ENCODE peak calls at places on chromosome 7, in ten cellular contexts. L is mammary epithelial cell, T is neural progenitor cell, R is fibroblast of lung, E is lower lobe of right lung, F is heart left ventricle, J is cardiac muscle cell, O is PC-3, K is lung, W is Panc1. S is an unnamed sample. For H3K4me1, the result is how much of the 10 kb centered on the place peaks cover.

GRCh38 chr7:77727936-77728701 is 31.9 kb downstream of the RSBN1L start:
- DNase-seq in L (no peak), T (peak), R (peak), E (no peak), F (no peak), J (peak), O (no peak), K (no peak), W (no peak), S (peak)

GRCh38 chr7:138282997-138283396 is 177.1 kb upstream of the TRIM24 start:
- DNase-seq in L (no peak), T (no peak), R (peak), E (no peak), F (no peak), J (peak), O (no peak), K (no peak), W (no peak), S (no peak)

GRCh38 chr7:6443372-6443941 is 4.3 kb downstream of the DAGLB start:
- DNase-seq in L (peak), T (no peak), R (peak), E (peak), F (no peak), J (peak), O (peak), K (no peak), W (peak), S (peak)

GRCh38 chr7:26616235-26616634 is 248.2 kb downstream of the SKAP2 start:
- DNase-seq in L (peak), T (no peak), R (no peak), E (no peak), F (no peak), J (no peak), O (peak), K (no peak), W (no peak), S (peak)

GRCh38 chr7:41319601-41320000 is 383.3 kb downstream of the INHBA start:
- DNase-seq in L (no peak), T (no peak), R (no peak), E (no peak), F (no peak), J (no peak), O (no peak), K (no peak), W (no peak), S (no peak)

GRCh38 chr7:27101906-27102577 is 441 bp downstream of the HOXA2 start:
- DNase-seq in L (no peak), T (peak), R (peak), E (no peak), F (no peak), J (no peak), O (no peak), K (no peak), W (no peak), S (no peak)

GRCh38 chr7:80609732-80610131 is 28.7 kb upstream of the CD36 start:
- DNase-seq in L (no peak), T (no peak), R (no peak), E (no peak), F (no peak), J (no peak), O (no peak), K (no peak), W (no peak), S (no peak)

GRCh38 chr7:127252736-127253288 is at the start of gene GRM8:
- DNase-seq in L (peak), T (peak), R (peak), E (peak), F (peak), J (peak), O (peak), K (no peak), W (no peak), S (peak)

GRCh38 chr7:85776691-85777363 is 590.0 kb upstream of the SEMA3D start:
- DNase-seq in L (no peak), T (no peak), R (peak), E (no peak), F (no peak), J (no peak), O (no peak), K (no peak), W (no peak), S (no peak)

GRCh38 chr7:102236592-102237287 is 49.9 kb upstream of the SH2B2 start:
- DNase-seq in L (peak), T (peak), R (peak), E (no peak), F (peak), J (peak), O (peak), K (peak), W (peak), S (peak)

GRCh38 chr7:139950881-139951525 is 111.7 kb downstream of the PARP12 start:
- DNase-seq in L (no peak), T (no peak), R (no peak), E (no peak), F (no peak), J (no peak), O (peak), K (no peak), W (no peak), S (no peak)

GRCh38 chr7:142470336-142470830 is 212.5 kb upstream of the PRSS58 start:
- DNase-seq in L (no peak), T (no peak), R (no peak), E (no peak), F (no peak), J (no peak), O (no peak), K (no peak), W (no peak), S (no peak)

GRCh38 chr7:128178611-128179010 is 62.5 kb upstream of the LEP start:
- DNase-seq in L (no peak), T (no peak), R (no peak), E (no peak), F (no peak), J (no peak), O (no peak), K (no peak), W (no peak), S (no peak)

GRCh38 chr7:9502269-9502668 is 1068.9 kb downstream of the NXPH1 start:
- DNase-seq in L (no peak), T (no peak), R (no peak), E (no peak), F (no peak), J (no peak), O (no peak), K (no peak), W (no peak), S (no peak)

GRCh38 chr7:80249619-80250305 is 115.1 kb downstream of the GNAI1 start:
- DNase-seq in L (no peak), T (no peak), R (peak), E (no peak), F (no peak), J (no peak), O (no peak), K (no peak), W (no peak), S (no peak)

GRCh38 chr7:142338633-142339501 is 81.0 kb upstream of the PRSS58 start:
- DNase-seq in L (no peak), T (peak), R (no peak), E (no peak), F (no peak), J (peak), O (peak), K (no peak), W (no peak), S (no peak)

DNA sequence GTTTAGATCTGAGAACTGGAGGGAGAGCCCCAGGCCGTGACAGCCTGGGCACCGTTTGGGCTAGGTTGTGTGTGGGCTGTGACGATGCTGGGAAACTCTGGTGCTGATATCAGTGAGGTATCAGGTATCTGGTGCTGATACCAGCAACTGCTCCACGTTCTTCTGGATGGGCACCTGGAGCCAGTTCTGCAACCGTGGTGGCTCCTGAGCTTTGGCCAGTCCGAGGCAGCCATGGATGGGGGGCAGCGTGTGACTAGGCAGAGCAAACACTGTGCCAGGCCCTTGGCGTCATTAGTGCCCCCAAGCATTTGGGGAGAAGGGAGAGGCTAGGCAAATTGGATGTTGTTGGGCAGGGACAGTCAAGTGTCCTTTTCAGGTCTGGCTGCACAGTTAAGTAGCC is 57.9 kb downstream of the ZNF467 start:
- DNase-seq in L (no peak), T (no peak), R (no peak), E (peak), F (no peak), J (no peak), O (no peak), K (peak), W (no peak), S (no peak)
- H3K27ac ChIP-seq in L (peak), T (no peak), R (no peak), E (peak), F (peak), J (no peak), O (no peak), K (peak), W (peak), S (peak)

GRCh38 chr7:108308276-108308675 is 148.0 kb downstream of the NRCAM start:
- DNase-seq in L (peak), T (no peak), R (peak), E (no peak), F (no peak), J (peak), O (no peak), K (no peak), W (no peak), S (no peak)
- H3K4me1 ChIP-seq in L (half or more), T (under half), R (under half), E (under half), F (under half), J (under half), O (under half), K (under half), W (under half), S (half or more)

GRCh38 chr7:104530243-104530642 is 201.8 kb downstream of the LHFPL3 start:
- DNase-seq in L (no peak), T (no peak), R (no peak), E (no peak), F (no peak), J (no peak), O (no peak), K (no peak), W (no peak), S (no peak)
- TF ChIP-seq CTCF in L (no peak), T (no peak), R (no peak), E (no peak), F (no peak), J (no peak), O (no peak), K (no peak), W (no peak), S (no peak)

GRCh38 chr7:1889091-1889490 is 219.0 kb downstream of the ELFN1 start:
- DNase-seq in L (no peak), T (no peak), R (no peak), E (no peak), F (no peak), J (no peak), O (no peak), K (no peak), W (no peak), S (no peak)
- H3K27ac ChIP-seq in L (no peak), T (no peak), R (no peak), E (no peak), F (no peak), J (no peak), O (no peak), K (no peak), W (no peak), S (no peak)

GRCh38 chr7:364536-364935 is 74.6 kb downstream of the FOXL3 start:
- DNase-seq in L (no peak), T (no peak), R (no peak), E (peak), F (no peak), J (no peak), O (no peak), K (no peak), W (no peak), S (no peak)

GRCh38 chr7:362416-363096 is 72.6 kb downstream of the FOXL3 start:
- DNase-seq in L (no peak), T (no peak), R (no peak), E (peak), F (no peak), J (peak), O (peak), K (no peak), W (no peak), S (no peak)

GRCh38 chr7:365593-365992 is 75.6 kb downstream of the FOXL3 start:
- DNase-seq in L (no peak), T (no peak), R (no peak), E (peak), F (no peak), J (no peak), O (no peak), K (no peak), W (no peak), S (no peak)

GRCh38 chr7:361680-362415 is 71.9 kb downstream of the FOXL3 start:
- DNase-seq in L (no peak), T (no peak), R (no peak), E (peak), F (no peak), J (no peak), O (no peak), K (no peak), W (no peak), S (no peak)

GRCh38 chr7:363626-364025 is 73.7 kb downstream of the FOXL3 start:
- DNase-seq in L (no peak), T (no peak), R (no peak), E (peak), F (no peak), J (no peak), O (no peak), K (no peak), W (no peak), S (no peak)
- H3K4me1 ChIP-seq in L (under half), T (under half), R (under half), E (under half), F (under half), J (under half), O (under half), K (under half), W (under half), S (under half)

DNA sequence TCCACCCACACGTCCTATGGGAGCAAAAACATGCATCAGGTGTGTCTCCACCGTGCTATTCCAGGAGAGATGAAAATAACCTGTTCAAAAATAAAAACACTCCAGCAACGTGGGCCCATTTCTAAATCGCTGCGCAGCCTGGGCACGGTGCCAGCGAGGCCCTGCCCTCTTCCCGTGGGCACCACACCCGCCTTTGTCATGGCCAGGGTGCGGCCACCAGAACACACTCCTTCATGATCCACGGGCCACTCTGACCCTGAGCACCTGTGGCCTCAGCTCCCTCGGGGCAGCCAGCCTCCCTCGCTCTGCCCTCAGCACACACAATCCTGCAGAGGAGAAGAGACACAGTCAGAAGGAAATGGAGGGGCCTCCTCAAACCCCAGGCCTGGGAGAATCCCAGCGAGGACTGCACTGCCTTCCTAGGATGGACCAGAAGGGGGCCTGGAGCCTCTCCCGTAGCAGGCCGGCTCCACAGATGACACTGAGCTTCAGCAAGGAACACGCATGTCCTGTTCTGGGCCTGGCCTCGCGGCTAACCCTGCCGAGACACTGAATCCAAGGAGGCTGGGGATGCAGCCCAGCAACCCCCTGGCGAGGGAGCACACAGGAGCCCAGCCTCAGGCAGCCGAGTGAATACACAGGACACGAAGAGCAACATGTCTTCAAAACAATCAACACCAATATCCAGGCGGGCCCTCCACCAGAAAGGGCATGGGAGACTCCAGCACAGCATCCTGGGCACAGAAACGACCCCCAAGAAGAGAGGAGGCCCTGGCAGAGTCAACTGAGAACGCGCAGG is 169.0 kb downstream of the MAD1L1 start:
- DNase-seq in L (peak), T (no peak), R (no peak), E (peak), F (peak), J (peak), O (peak), K (no peak), W (no peak), S (peak)
- TF ChIP-seq CTCF in L (no peak), T (peak), R (peak), E (peak), F (peak), J (peak), O (peak), K (no peak), W (no peak), S (no peak)